ENCODE peak calls at places on chromosomes 4 and X, in eight cellular contexts. One of them, this sample, is unnamed.

GRCh38 chrX:101195442-101196173 is 24.0 kb upstream of the DRP2 start:
- DNase-seq in hepatocyte: no peak
- DNase-seq in activated CD4-positive, CD25-positive, alpha-beta regulatory T cell treated with anti-CD3 and anti-CD28 coated beads, Interleukin-2, amount 50 U/mL, for 72 hours: no peak
- DNase-seq in body of pancreas: no peak
- DNase-seq in Right ventricle myocardium superior: no peak
- DNase-seq in D721Med: no peak
- DNase-seq in neuronal stem cell: no peak
- DNase-seq in hepatic stellate cell: no peak
- DNase-seq in this sample: no peak

GRCh38 chrX:144006811-144007210 is 122.9 kb downstream of the UBE2NL start:
- DNase-seq in D721Med: no peak
- DNase-seq in activated CD4-positive, CD25-positive, alpha-beta regulatory T cell treated with anti-CD3 and anti-CD28 coated beads, Interleukin-2, amount 50 U/mL, for 72 hours: no peak
- DNase-seq in hepatocyte: peak
- DNase-seq in hepatic stellate cell: no peak
- DNase-seq in body of pancreas: no peak
- DNase-seq in Right ventricle myocardium superior: no peak
- DNase-seq in neuronal stem cell: no peak
- DNase-seq in this sample: no peak

GRCh38 chr4:1573830-1574459 is 110.2 kb downstream of the FAM53A start:
- DNase-seq in Right ventricle myocardium superior: peak
- DNase-seq in neuronal stem cell: no peak
- DNase-seq in activated CD4-positive, CD25-positive, alpha-beta regulatory T cell treated with anti-CD3 and anti-CD28 coated beads, Interleukin-2, amount 50 U/mL, for 72 hours: no peak
- DNase-seq in body of pancreas: no peak
- DNase-seq in hepatocyte: no peak
- DNase-seq in D721Med: no peak
- DNase-seq in hepatic stellate cell: no peak
- DNase-seq in this sample: no peak

GRCh38 chrX:18075603-18076002 is 145.1 kb downstream of the BEND2 start:
- DNase-seq in activated CD4-positive, CD25-positive, alpha-beta regulatory T cell treated with anti-CD3 and anti-CD28 coated beads, Interleukin-2, amount 50 U/mL, for 72 hours: no peak
- DNase-seq in Right ventricle myocardium superior: no peak
- DNase-seq in neuronal stem cell: no peak
- DNase-seq in body of pancreas: no peak
- DNase-seq in hepatic stellate cell: no peak
- DNase-seq in hepatocyte: no peak
- DNase-seq in D721Med: no peak
- DNase-seq in this sample: no peak

GRCh38 chr4:183499389-183499788 is 5.5 kb upstream of the ING2 start:
- DNase-seq in activated CD4-positive, CD25-positive, alpha-beta regulatory T cell treated with anti-CD3 and anti-CD28 coated beads, Interleukin-2, amount 50 U/mL, for 72 hours: no peak
- DNase-seq in hepatocyte: no peak
- DNase-seq in Right ventricle myocardium superior: no peak
- DNase-seq in hepatic stellate cell: no peak
- DNase-seq in D721Med: no peak
- DNase-seq in body of pancreas: peak
- DNase-seq in neuronal stem cell: no peak
- DNase-seq in this sample: no peak

GRCh38 chr4:128583753-128584712 is 225.5 kb upstream of the JADE1 start:
- DNase-seq in hepatocyte: no peak
- DNase-seq in D721Med: no peak
- DNase-seq in hepatic stellate cell: no peak
- DNase-seq in activated CD4-positive, CD25-positive, alpha-beta regulatory T cell treated with anti-CD3 and anti-CD28 coated beads, Interleukin-2, amount 50 U/mL, for 72 hours: no peak
- DNase-seq in neuronal stem cell: no peak
- DNase-seq in body of pancreas: peak
- DNase-seq in Right ventricle myocardium superior: peak
- DNase-seq in this sample: no peak

GRCh38 chr4:185587444-185588161 is 52.3 kb upstream of the PDLIM3 start:
- DNase-seq in hepatocyte: no peak
- DNase-seq in D721Med: no peak
- DNase-seq in body of pancreas: no peak
- DNase-seq in activated CD4-positive, CD25-positive, alpha-beta regulatory T cell treated with anti-CD3 and anti-CD28 coated beads, Interleukin-2, amount 50 U/mL, for 72 hours: peak
- DNase-seq in Right ventricle myocardium superior: no peak
- DNase-seq in neuronal stem cell: no peak
- DNase-seq in hepatic stellate cell: no peak
- DNase-seq in this sample: no peak

GRCh38 chr4:183260491-183261151 is 59.5 kb downstream of the CLDN22 start:
- DNase-seq in activated CD4-positive, CD25-positive, alpha-beta regulatory T cell treated with anti-CD3 and anti-CD28 coated beads, Interleukin-2, amount 50 U/mL, for 72 hours: no peak
- DNase-seq in hepatocyte: peak
- DNase-seq in body of pancreas: peak
- DNase-seq in hepatic stellate cell: no peak
- DNase-seq in D721Med: no peak
- DNase-seq in Right ventricle myocardium superior: no peak
- DNase-seq in neuronal stem cell: no peak
- DNase-seq in this sample: no peak

GRCh38 chrX:12304261-12304660 is 166.0 kb downstream of the FRMPD4 start:
- DNase-seq in Right ventricle myocardium superior: no peak
- DNase-seq in activated CD4-positive, CD25-positive, alpha-beta regulatory T cell treated with anti-CD3 and anti-CD28 coated beads, Interleukin-2, amount 50 U/mL, for 72 hours: no peak
- DNase-seq in D721Med: no peak
- DNase-seq in hepatocyte: no peak
- DNase-seq in body of pancreas: no peak
- DNase-seq in hepatic stellate cell: peak
- DNase-seq in neuronal stem cell: no peak
- DNase-seq in this sample: no peak

GRCh38 chrX:146424422-146424821 is 385.1 kb upstream of the CXorf51B start:
- DNase-seq in activated CD4-positive, CD25-positive, alpha-beta regulatory T cell treated with anti-CD3 and anti-CD28 coated beads, Interleukin-2, amount 50 U/mL, for 72 hours: no peak
- DNase-seq in hepatocyte: no peak
- DNase-seq in D721Med: no peak
- DNase-seq in Right ventricle myocardium superior: no peak
- DNase-seq in body of pancreas: no peak
- DNase-seq in hepatic stellate cell: no peak
- DNase-seq in neuronal stem cell: no peak
- DNase-seq in this sample: no peak

GRCh38 chr4:111869339-111869738 is 275.9 kb upstream of the FAM241A start:
- DNase-seq in D721Med: no peak
- DNase-seq in hepatocyte: no peak
- DNase-seq in neuronal stem cell: no peak
- DNase-seq in Right ventricle myocardium superior: no peak
- DNase-seq in hepatic stellate cell: no peak
- DNase-seq in activated CD4-positive, CD25-positive, alpha-beta regulatory T cell treated with anti-CD3 and anti-CD28 coated beads, Interleukin-2, amount 50 U/mL, for 72 hours: no peak
- DNase-seq in body of pancreas: no peak
- DNase-seq in this sample: no peak

GRCh38 chr4:47836655-47837581 is 949 bp downstream of the CORIN start:
- DNase-seq in body of pancreas: peak
- DNase-seq in activated CD4-positive, CD25-positive, alpha-beta regulatory T cell treated with anti-CD3 and anti-CD28 coated beads, Interleukin-2, amount 50 U/mL, for 72 hours: peak
- DNase-seq in Right ventricle myocardium superior: peak
- DNase-seq in hepatocyte: peak
- DNase-seq in D721Med: no peak
- DNase-seq in hepatic stellate cell: peak
- DNase-seq in neuronal stem cell: peak
- DNase-seq in this sample: peak

GRCh38 chrX:3639236-3639635 is 74.2 kb downstream of the PRKX start:
- DNase-seq in neuronal stem cell: no peak
- DNase-seq in activated CD4-positive, CD25-positive, alpha-beta regulatory T cell treated with anti-CD3 and anti-CD28 coated beads, Interleukin-2, amount 50 U/mL, for 72 hours: no peak
- DNase-seq in D721Med: no peak
- DNase-seq in Right ventricle myocardium superior: no peak
- DNase-seq in body of pancreas: no peak
- DNase-seq in hepatic stellate cell: no peak
- DNase-seq in hepatocyte: no peak
- DNase-seq in this sample: no peak

GRCh38 chr4:146336413-146336807 is 122.1 kb downstream of the REELD1 start:
- DNase-seq in body of pancreas: no peak
- DNase-seq in D721Med: no peak
- DNase-seq in neuronal stem cell: no peak
- DNase-seq in Right ventricle myocardium superior: no peak
- DNase-seq in hepatic stellate cell: no peak
- DNase-seq in activated CD4-positive, CD25-positive, alpha-beta regulatory T cell treated with anti-CD3 and anti-CD28 coated beads, Interleukin-2, amount 50 U/mL, for 72 hours: no peak
- DNase-seq in hepatocyte: no peak
- DNase-seq in this sample: no peak

GRCh38 chrX:15497865-15498264 is 2.7 kb upstream of the BMX start:
- DNase-seq in D721Med: peak
- DNase-seq in neuronal stem cell: peak
- DNase-seq in Right ventricle myocardium superior: peak
- DNase-seq in hepatocyte: peak
- DNase-seq in body of pancreas: peak
- DNase-seq in hepatic stellate cell: peak
- DNase-seq in activated CD4-positive, CD25-positive, alpha-beta regulatory T cell treated with anti-CD3 and anti-CD28 coated beads, Interleukin-2, amount 50 U/mL, for 72 hours: peak
- DNase-seq in this sample: peak

GRCh38 chrX:136065044-136065671 is 79.9 kb downstream of the SLC9A6 start:
- DNase-seq in hepatocyte: no peak
- DNase-seq in D721Med: no peak
- DNase-seq in body of pancreas: no peak
- DNase-seq in hepatic stellate cell: peak
- DNase-seq in activated CD4-positive, CD25-positive, alpha-beta regulatory T cell treated with anti-CD3 and anti-CD28 coated beads, Interleukin-2, amount 50 U/mL, for 72 hours: no peak
- DNase-seq in Right ventricle myocardium superior: peak
- DNase-seq in neuronal stem cell: no peak
- DNase-seq in this sample: no peak

GRCh38 chr4:87530868-87531267 is 1.7 kb upstream of the SPARCL1 start:
- DNase-seq in neuronal stem cell: no peak
- DNase-seq in Right ventricle myocardium superior: peak
- DNase-seq in activated CD4-positive, CD25-positive, alpha-beta regulatory T cell treated with anti-CD3 and anti-CD28 coated beads, Interleukin-2, amount 50 U/mL, for 72 hours: no peak
- DNase-seq in body of pancreas: peak
- DNase-seq in hepatocyte: peak
- DNase-seq in hepatic stellate cell: no peak
- DNase-seq in D721Med: no peak
- DNase-seq in this sample: no peak

GRCh38 chr4:3046149-3046548 is 28.2 kb downstream of the HTT-AS start:
- DNase-seq in neuronal stem cell: no peak
- DNase-seq in activated CD4-positive, CD25-positive, alpha-beta regulatory T cell treated with anti-CD3 and anti-CD28 coated beads, Interleukin-2, amount 50 U/mL, for 72 hours: no peak
- DNase-seq in hepatic stellate cell: no peak
- DNase-seq in hepatocyte: no peak
- DNase-seq in D721Med: no peak
- DNase-seq in body of pancreas: no peak
- DNase-seq in Right ventricle myocardium superior: no peak
- DNase-seq in this sample: no peak

GRCh38 chr4:158949094-158949493 is 153.8 kb upstream of the RAPGEF2 start:
- DNase-seq in neuronal stem cell: no peak
- DNase-seq in hepatic stellate cell: peak
- DNase-seq in Right ventricle myocardium superior: no peak
- DNase-seq in D721Med: no peak
- DNase-seq in hepatocyte: no peak
- DNase-seq in body of pancreas: no peak
- DNase-seq in activated CD4-positive, CD25-positive, alpha-beta regulatory T cell treated with anti-CD3 and anti-CD28 coated beads, Interleukin-2, amount 50 U/mL, for 72 hours: no peak
- DNase-seq in this sample: no peak

GRCh38 chrX:8755116-8755515 is 23.2 kb upstream of the ANOS1 start:
- DNase-seq in D721Med: no peak
- DNase-seq in activated CD4-positive, CD25-positive, alpha-beta regulatory T cell treated with anti-CD3 and anti-CD28 coated beads, Interleukin-2, amount 50 U/mL, for 72 hours: no peak
- DNase-seq in body of pancreas: no peak
- DNase-seq in neuronal stem cell: no peak
- DNase-seq in hepatocyte: no peak
- DNase-seq in Right ventricle myocardium superior: no peak
- DNase-seq in hepatic stellate cell: no peak
- DNase-seq in this sample: no peak

GRCh38 chr4:158051401-158052235 is 121.2 kb downstream of the GASK1B start:
- DNase-seq in activated CD4-positive, CD25-positive, alpha-beta regulatory T cell treated with anti-CD3 and anti-CD28 coated beads, Interleukin-2, amount 50 U/mL, for 72 hours: no peak
- DNase-seq in neuronal stem cell: no peak
- DNase-seq in Right ventricle myocardium superior: no peak
- DNase-seq in D721Med: no peak
- DNase-seq in body of pancreas: no peak
- DNase-seq in hepatocyte: peak
- DNase-seq in hepatic stellate cell: peak
- DNase-seq in this sample: no peak

GRCh38 chr4:8021796-8022195 is 82.1 kb upstream of the AFAP1 start:
- DNase-seq in hepatic stellate cell: no peak
- DNase-seq in activated CD4-positive, CD25-positive, alpha-beta regulatory T cell treated with anti-CD3 and anti-CD28 coated beads, Interleukin-2, amount 50 U/mL, for 72 hours: no peak
- DNase-seq in Right ventricle myocardium superior: no peak
- DNase-seq in hepatocyte: no peak
- DNase-seq in body of pancreas: no peak
- DNase-seq in D721Med: no peak
- DNase-seq in neuronal stem cell: no peak
- DNase-seq in this sample: no peak

GRCh38 chr4:140756292-140757219 is at the start of gene TBC1D9:
- DNase-seq in hepatocyte: peak
- DNase-seq in activated CD4-positive, CD25-positive, alpha-beta regulatory T cell treated with anti-CD3 and anti-CD28 coated beads, Interleukin-2, amount 50 U/mL, for 72 hours: no peak
- DNase-seq in Right ventricle myocardium superior: peak
- DNase-seq in D721Med: no peak
- DNase-seq in body of pancreas: peak
- DNase-seq in hepatic stellate cell: peak
- DNase-seq in neuronal stem cell: peak
- DNase-seq in this sample: peak